ENCODE peak calls at places on chromosomes 7 and 10, in eight cellular contexts. V, P, M, X, W, U, L and Z are unnamed samples.

GRCh38 chr7:135186261-135186540 is 15.7 kb upstream of the CYREN start:
- DNase-seq in U (no peak), W (no peak), P (no peak), L (no peak), V (no peak), M (no peak), X (no peak), Z (no peak)

GRCh38 chr10:69766161-69766910 is 35.4 kb upstream of the COL13A1 start:
- DNase-seq in P (no peak), V (peak), M (no peak), W (peak), U (no peak), L (no peak), X (no peak), Z (no peak)

GRCh38 chr7:6435486-6436384 is 12.0 kb downstream of the DAGLB start:
- DNase-seq in P (peak), L (peak), W (peak), X (peak), M (peak), V (peak), U (peak), Z (peak)

GRCh38 chr10:119007211-119007574 is 22.3 kb upstream of the NANOS1 start:
- DNase-seq in X (no peak), V (no peak), L (no peak), W (no peak), U (no peak), M (no peak), P (no peak), Z (no peak)

GRCh38 chr7:22718911-22719420 is 8.0 kb upstream of the IL6 start:
- DNase-seq in M (no peak), V (no peak), U (no peak), W (no peak), X (no peak), L (no peak), P (no peak), Z (no peak)

GRCh38 chr7:97771576-97771975 is 39.7 kb downstream of the TAC1 start:
- DNase-seq in L (no peak), X (peak), M (no peak), U (no peak), W (no peak), V (no peak), P (no peak), Z (no peak)

GRCh38 chr7:127881564-127881963 is 149.7 kb downstream of the LRRC4 start:
- DNase-seq in M (no peak), P (no peak), W (no peak), L (no peak), X (no peak), U (no peak), V (no peak), Z (no peak)

GRCh38 chr7:78852951-78853350 is 600.5 kb downstream of the MAGI2 start:
- DNase-seq in L (no peak), U (no peak), M (no peak), W (no peak), P (no peak), X (no peak), V (no peak), Z (no peak)

GRCh38 chr7:1192171-1192676 is 32.2 kb upstream of the ZFAND2A start:
- DNase-seq in X (no peak), W (no peak), M (no peak), P (no peak), V (no peak), U (no peak), L (no peak), Z (no peak)

GRCh38 chr7:142391191-142391992 is 133.5 kb upstream of the PRSS58 start:
- DNase-seq in V (peak), P (peak), X (no peak), M (peak), U (no peak), L (no peak), W (no peak), Z (no peak)

GRCh38 chr10:43296320-43296719 is 29.5 kb upstream of the RASGEF1A start:
- DNase-seq in X (no peak), L (no peak), M (peak), P (no peak), V (no peak), U (no peak), W (no peak), Z (no peak)

GRCh38 chr10:99619090-99619800 is 994 bp downstream of the SLC25A28 start:
- DNase-seq in X (peak), V (no peak), U (no peak), M (no peak), P (no peak), L (no peak), W (no peak), Z (peak)

GRCh38 chr10:92839191-92840085 is 8.9 kb upstream of the EXOC6 start:
- DNase-seq in U (peak), X (peak), M (peak), L (no peak), P (no peak), V (peak), W (peak), Z (peak)

GRCh38 chr10:116257785-116258184 is 15.2 kb downstream of the GFRA1 start:
- DNase-seq in U (no peak), M (no peak), L (no peak), P (no peak), X (no peak), V (no peak), W (no peak), Z (no peak)

GRCh38 chr7:139771001-139771956 is 6.5 kb downstream of the HIPK2 start:
- DNase-seq in U (no peak), W (no peak), L (no peak), X (no peak), M (no peak), P (no peak), V (peak), Z (no peak)

GRCh38 chr10:5443429-5443828 is 31.1 kb downstream of the NET1 start:
- DNase-seq in U (no peak), M (no peak), X (no peak), W (no peak), V (no peak), L (no peak), P (no peak), Z (peak)

GRCh38 chr7:8131694-8132605 is 130.0 kb downstream of the ICA1 start:
- DNase-seq in V (no peak), W (no peak), L (no peak), X (no peak), P (peak), M (peak), U (no peak), Z (peak)

GRCh38 chr7:28686418-28686800 is 271.7 kb downstream of the TRIL start:
- DNase-seq in U (no peak), V (peak), M (no peak), W (peak), L (no peak), P (no peak), X (no peak), Z (no peak)

GRCh38 chr7:98014830-98015229 is 24.8 kb upstream of the OCM2 start:
- DNase-seq in V (no peak), L (no peak), P (no peak), X (no peak), U (no peak), M (no peak), W (no peak), Z (no peak)

GRCh38 chr10:122500194-122500593 is 38.8 kb downstream of the HTRA1 start:
- DNase-seq in X (no peak), M (no peak), U (no peak), L (no peak), V (no peak), W (no peak), P (no peak), Z (no peak)

GRCh38 chr10:63210611-63211196 is 77.6 kb downstream of the NRBF2 start:
- DNase-seq in M (no peak), L (no peak), X (no peak), P (no peak), V (no peak), W (no peak), U (no peak), Z (no peak)

GRCh38 chr10:5284311-5285057 is 80.3 kb upstream of the UCN3 start:
- DNase-seq in V (no peak), P (no peak), L (no peak), X (no peak), M (no peak), W (no peak), U (no peak), Z (peak)

GRCh38 chr7:142657376-142657775 is 91.9 kb upstream of the PRSS1 start:
- DNase-seq in M (no peak), V (no peak), L (no peak), P (no peak), W (no peak), X (no peak), U (no peak), Z (no peak)

GRCh38 chr7:19113855-19114590 is 3.4 kb downstream of the TWIST1 start:
- DNase-seq in U (no peak), M (no peak), W (no peak), X (no peak), L (no peak), P (no peak), V (no peak), Z (no peak)

GRCh38 chr7:62361-63116 is 129.8 kb upstream of the FAM20C start:
- DNase-seq in W (no peak), M (no peak), L (no peak), X (no peak), P (no peak), U (peak), V (no peak), Z (no peak)

GRCh38 chr7:100546868-100547800 is 8.1 kb downstream of the AGFG2 start:
- DNase-seq in U (no peak), M (no peak), W (no peak), P (no peak), X (no peak), L (no peak), V (no peak), Z (no peak)

GRCh38 chr10:92538231-92538958 is 35.5 kb downstream of the IDE start:
- DNase-seq in U (no peak), W (no peak), X (no peak), V (no peak), P (no peak), M (no peak), L (no peak), Z (no peak)

GRCh38 chr7:149866139-149866785 is 7.5 kb upstream of the ATP6V0E2 start:
- DNase-seq in U (no peak), V (peak), P (no peak), M (peak), X (no peak), L (no peak), W (no peak), Z (no peak)

GRCh38 chr7:144410441-144410840 is 6.9 kb upstream of the NOBOX start:
- DNase-seq in M (no peak), U (no peak), X (no peak), V (no peak), L (no peak), W (no peak), P (no peak), Z (no peak)

GRCh38 chr10:89309646-89310045 is 7.8 kb downstream of the IFIT2 start:
- DNase-seq in V (no peak), W (no peak), X (no peak), U (no peak), L (no peak), M (no peak), P (no peak), Z (no peak)

GRCh38 chr10:89310092-89310886 is 8.4 kb downstream of the IFIT2 start:
- DNase-seq in L (no peak), M (no peak), V (no peak), W (no peak), X (no peak), P (no peak), U (no peak), Z (no peak)

GRCh38 chr10:89312973-89313372 is 11.1 kb downstream of the IFIT2 start:
- DNase-seq in U (no peak), V (no peak), L (no peak), P (no peak), X (no peak), M (no peak), W (no peak), Z (no peak)

GRCh38 chr10:89314676-89315075 is 12.8 kb downstream of the IFIT2 start:
- DNase-seq in L (no peak), P (no peak), M (no peak), V (no peak), W (no peak), X (no peak), U (no peak), Z (no peak)
- H3K27ac ChIP-seq in L (no peak), P (no peak), M (no peak), V (no peak), W (no peak), X (no peak), U (no peak), Z (no peak)

DNA sequence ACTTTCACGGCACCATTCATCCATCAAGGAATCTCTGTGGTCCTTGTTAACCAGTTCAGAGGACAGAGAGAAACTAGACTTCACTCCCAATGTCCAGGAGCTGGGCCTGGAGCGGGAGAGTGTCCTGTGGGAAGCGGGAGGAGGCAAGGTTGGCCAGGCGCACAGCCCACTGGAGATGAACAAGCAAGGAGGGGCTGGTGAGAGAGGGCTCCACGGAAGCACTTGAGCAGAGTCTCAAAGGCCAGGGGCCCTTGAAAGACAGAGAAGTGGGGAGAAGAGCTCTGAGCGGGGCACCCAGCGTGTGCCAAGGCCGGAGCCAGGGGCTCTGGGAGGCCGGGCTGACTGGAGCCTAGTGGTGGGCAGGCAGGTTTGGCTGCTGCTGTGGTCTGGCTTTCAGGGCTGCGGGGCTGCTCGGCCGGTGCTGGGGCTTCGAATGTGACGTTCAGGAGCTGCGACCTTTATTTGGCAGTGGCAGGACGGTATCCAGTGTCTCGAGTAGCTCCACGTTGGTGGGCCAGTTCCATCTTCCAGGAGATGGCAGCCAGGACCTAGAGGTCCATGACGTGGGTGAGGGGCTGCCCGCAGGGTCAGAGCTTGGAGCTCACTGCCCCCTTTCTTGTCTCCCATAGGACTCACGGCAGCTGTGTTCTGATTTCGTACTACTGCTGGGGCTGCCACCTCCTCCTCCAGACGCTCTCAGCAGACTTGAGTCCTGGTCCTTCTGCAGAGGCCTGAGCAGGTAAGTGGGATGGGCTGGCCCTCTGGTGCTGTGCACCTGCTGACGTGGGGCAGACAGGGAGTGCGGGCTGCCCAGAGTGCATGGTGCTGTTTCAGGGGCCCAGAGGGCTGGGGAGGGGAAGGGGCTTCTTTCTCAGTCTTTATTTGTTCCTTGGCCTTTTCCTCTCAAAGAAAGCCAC is 49.8 kb downstream of the ZMIZ1 start:
- DNase-seq in V (no peak), W (no peak), M (no peak), P (no peak), L (no peak), U (peak), X (no peak), Z (no peak)
- H3K27ac ChIP-seq in V (peak), W (peak), M (no peak), P (no peak), L (no peak), U (no peak), X (no peak), Z (no peak)

GRCh38 chr10:86671985-86672710 is 3.8 kb downstream of the LDB3 start:
- DNase-seq in L (peak), M (no peak), U (no peak), V (no peak), P (no peak), X (no peak), W (peak), Z (no peak)
- H3K27ac ChIP-seq in L (peak), M (no peak), U (no peak), V (peak), P (no peak), X (no peak), W (peak), Z (no peak)

GRCh38 chr7:130963349-130963748 is 229.3 kb upstream of the KLF14 start:
- DNase-seq in X (no peak), W (no peak), M (no peak), V (no peak), U (no peak), P (no peak), L (no peak), Z (no peak)

GRCh38 chr7:130960208-130960988 is 226.4 kb upstream of the KLF14 start:
- DNase-seq in W (no peak), U (no peak), X (no peak), P (no peak), M (peak), L (no peak), V (no peak), Z (peak)

GRCh38 chr7:130962109-130962508 is 228.1 kb upstream of the KLF14 start:
- DNase-seq in M (no peak), X (no peak), U (no peak), P (no peak), L (no peak), W (no peak), V (no peak), Z (no peak)

GRCh38 chr7:130959743-130960207 is 225.8 kb upstream of the KLF14 start:
- DNase-seq in W (no peak), X (no peak), L (no peak), V (peak), P (no peak), M (no peak), U (no peak), Z (peak)

GRCh38 chr7:130961128-130961601 is 227.2 kb upstream of the KLF14 start:
- DNase-seq in W (no peak), X (no peak), U (peak), M (peak), V (no peak), P (peak), L (no peak), Z (peak)
- H3K27ac ChIP-seq in W (peak), X (peak), U (peak), M (peak), V (no peak), P (peak), L (no peak), Z (peak)

GRCh38 chr7:80183900-80184685 is 49.5 kb downstream of the GNAI1 start:
- DNase-seq in X (no peak), L (no peak), U (no peak), V (peak), P (no peak), W (no peak), M (no peak), Z (no peak)
- H3K27ac ChIP-seq in X (no peak), L (no peak), U (no peak), V (no peak), P (no peak), W (no peak), M (no peak), Z (no peak)

GRCh38 chr10:13792011-13792410 is 205.2 kb downstream of the PRPF18 start:
- DNase-seq in X (peak), V (no peak), U (no peak), W (peak), P (no peak), M (no peak), L (peak), Z (no peak)

GRCh38 chr10:13791483-13791882 is 204.7 kb downstream of the PRPF18 start:
- DNase-seq in W (no peak), V (no peak), U (no peak), M (no peak), P (no peak), X (no peak), L (no peak), Z (no peak)

GRCh38 chr10:13797171-13797570 is 210.4 kb downstream of the PRPF18 start:
- DNase-seq in M (no peak), P (no peak), W (no peak), X (no peak), U (no peak), L (no peak), V (no peak), Z (no peak)

GRCh38 chr10:13795653-13796555 is 209.1 kb downstream of the PRPF18 start:
- DNase-seq in M (no peak), V (no peak), P (no peak), X (no peak), W (no peak), U (no peak), L (no peak), Z (peak)

GRCh38 chr10:13794982-13795381 is 208.2 kb downstream of the PRPF18 start:
- DNase-seq in V (no peak), X (no peak), M (no peak), P (no peak), W (no peak), L (no peak), U (no peak), Z (no peak)
- H3K27ac ChIP-seq in V (no peak), X (no peak), M (no peak), P (no peak), W (no peak), L (no peak), U (no peak), Z (no peak)

DNA sequence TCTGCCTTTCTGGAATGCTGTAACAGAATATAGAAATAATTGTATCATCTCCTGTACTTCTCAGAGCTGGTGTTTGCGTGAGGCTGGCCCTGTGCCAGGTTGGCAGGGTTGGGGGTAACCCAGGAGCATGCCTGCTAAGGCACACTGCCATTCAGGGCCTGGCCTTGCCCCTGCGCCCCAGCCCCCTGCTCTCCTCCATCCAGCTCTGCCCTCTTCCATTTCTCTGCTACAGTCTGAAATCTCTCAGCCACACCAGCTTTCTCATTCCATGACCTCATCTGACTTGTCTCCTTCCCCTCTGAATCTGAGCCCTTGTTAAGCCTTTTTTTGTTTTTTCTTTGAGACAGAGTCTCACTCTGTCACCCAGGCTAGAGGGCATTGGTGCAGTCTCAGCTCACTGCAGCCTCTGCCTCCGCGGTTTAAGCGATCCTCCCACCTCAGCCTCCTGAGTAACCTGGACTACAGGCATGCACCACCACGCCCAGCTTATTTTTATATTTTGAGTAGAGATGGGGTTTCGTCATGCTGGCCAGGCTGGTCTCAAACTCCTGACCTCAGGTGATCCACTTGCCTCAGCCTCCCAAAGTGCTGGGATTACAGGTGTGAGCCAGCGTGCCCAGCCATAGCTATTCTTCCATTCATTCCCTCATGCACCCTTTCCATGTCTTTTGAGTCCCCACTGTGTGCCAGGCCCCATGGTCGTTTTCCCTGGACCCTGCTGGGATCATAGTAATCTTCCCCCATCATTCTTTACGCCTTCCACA is 206.8 kb downstream of the CUX1 start:
- DNase-seq in V (no peak), L (no peak), U (peak), X (no peak), W (no peak), P (no peak), M (no peak), Z (no peak)
- H3K27ac ChIP-seq in V (no peak), L (no peak), U (no peak), X (no peak), W (peak), P (no peak), M (no peak), Z (no peak)

GRCh38 chr7:121192834-121193233 is 136.0 kb upstream of the WNT16 start:
- DNase-seq in U (no peak), W (no peak), M (no peak), L (no peak), X (no peak), P (no peak), V (no peak), Z (no peak)
- H3K27ac ChIP-seq in U (no peak), W (no peak), M (no peak), L (no peak), X (no peak), P (no peak), V (no peak), Z (no peak)

DNA sequence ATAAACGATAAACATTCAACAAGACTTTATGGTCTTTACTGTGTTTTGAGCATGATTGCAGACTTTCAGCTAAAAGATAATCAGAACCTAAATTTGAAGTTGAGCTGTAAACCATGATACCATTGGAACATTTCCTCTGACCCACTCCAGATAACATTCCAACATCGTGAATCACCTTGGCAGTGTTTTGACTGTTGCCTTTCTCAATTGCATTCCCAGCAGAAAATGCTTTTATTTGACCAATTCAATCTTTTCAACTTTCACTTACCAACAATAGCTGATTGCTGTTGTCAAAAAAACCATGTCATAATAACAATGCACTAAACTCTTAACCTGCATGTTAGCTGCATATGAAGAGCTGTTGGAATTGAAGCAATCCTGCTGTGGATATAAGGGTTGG is 165.5 kb downstream of the MDFIC start:
- DNase-seq in U (no peak), M (no peak), X (no peak), L (no peak), P (no peak), W (peak), V (no peak), Z (no peak)
- H3K27ac ChIP-seq in U (no peak), M (no peak), X (no peak), L (no peak), P (no peak), W (no peak), V (no peak), Z (no peak)